ENCODE peak calls at places on chromosome 7, in ten cellular contexts. C is ascending aorta; V is PC-3; O is right lobe of liver; G is fibroblast of lung; S is heart right ventricle; A is prostate gland; I is K562; P is hepatocyte; U is CD8-positive, alpha-beta memory T cell. F is an unnamed sample.

GRCh38 chr7:104230606-104231005 is 22.8 kb upstream of the ORC5 start:
- DNase-seq in C (no peak), V (no peak), O (no peak), G (peak; percentile 63), S (no peak), A (no peak), I (no peak), P (no peak), U (no peak), F (no peak)

GRCh38 chr7:23106491-23106800 is 861 bp downstream of the KLHL7 start:
- DNase-seq in C (no peak), V (peak; percentile 30), O (no peak), G (peak; percentile 30), S (peak; percentile 38), A (peak; percentile 37), I (no peak), P (no peak), U (no peak), F (peak; percentile 80)

GRCh38 chr7:519974-520458 is 370 bp upstream of the PDGFA start:
- DNase-seq in C (no peak), V (peak; percentile 57), O (no peak), G (peak; percentile 45), S (peak; percentile 57), A (no peak), I (peak; percentile 70), P (peak; percentile 83), U (no peak), F (peak; percentile 87)

GRCh38 chr7:47600199-47601118 is 18.5 kb upstream of the TNS3 start:
- DNase-seq in C (peak; percentile 75), V (peak; percentile 85), O (no peak), G (peak; percentile 75), S (no peak), A (no peak), I (no peak), P (no peak), U (no peak), F (no peak)

GRCh38 chr7:123798527-123799188 is 46.3 kb upstream of the HYAL4 start:
- DNase-seq in C (no peak), V (peak; percentile 23), O (no peak), G (peak; percentile 3), S (no peak), A (no peak), I (no peak), P (peak; percentile 17), U (no peak), F (no peak)

GRCh38 chr7:33452805-33453502 is 323.6 kb downstream of the BBS9 start:
- DNase-seq in C (no peak), V (peak; percentile 52), O (no peak), G (peak; percentile 66), S (no peak), A (no peak), I (no peak), P (no peak), U (no peak), F (no peak)

GRCh38 chr7:64312826-64313225 is 935 bp upstream of the ZNF736 start:
- DNase-seq in C (no peak), V (no peak), O (no peak), G (no peak), S (no peak), A (no peak), I (no peak), P (no peak), U (no peak), F (no peak)

GRCh38 chr7:93562106-93562505 is 12.4 kb downstream of the CALCR start:
- DNase-seq in C (no peak), V (no peak), O (no peak), G (no peak), S (no peak), A (no peak), I (no peak), P (no peak), U (no peak), F (no peak)

GRCh38 chr7:37368540-37368939 is 80.1 kb downstream of the ELMO1 start:
- DNase-seq in C (no peak), V (no peak), O (no peak), G (no peak), S (no peak), A (no peak), I (no peak), P (no peak), U (no peak), F (no peak)

GRCh38 chr7:91228327-91228726 is 35.9 kb upstream of the FZD1 start:
- DNase-seq in C (no peak), V (peak; percentile 60), O (no peak), G (peak; percentile 57), S (no peak), A (no peak), I (no peak), P (no peak), U (no peak), F (no peak)

GRCh38 chr7:131026297-131027003 is 292.4 kb upstream of the KLF14 start:
- DNase-seq in C (no peak), V (no peak), O (no peak), G (peak; percentile 72), S (no peak), A (no peak), I (no peak), P (peak; percentile 20), U (no peak), F (no peak)

GRCh38 chr7:28093617-28094232 is 86.9 kb downstream of the JAZF1 start:
- DNase-seq in C (peak; percentile 80), V (peak; percentile 73), O (peak; percentile 74), G (peak; percentile 73), S (peak; percentile 57), A (peak; percentile 61), I (peak; percentile 53), P (peak; percentile 75), U (no peak), F (peak; percentile 96)

GRCh38 chr7:30975257-30975899 is 11.6 kb downstream of the GHRHR start:
- DNase-seq in C (peak; percentile 43), V (no peak), O (no peak), G (no peak), S (no peak), A (no peak), I (no peak), P (no peak), U (no peak), F (no peak)

GRCh38 chr7:50068026-50068425 is 25.0 kb downstream of the ZPBP start:
- DNase-seq in C (no peak), V (peak; percentile 49), O (no peak), G (no peak), S (no peak), A (no peak), I (no peak), P (no peak), U (no peak), F (peak; percentile 25)

DNA sequence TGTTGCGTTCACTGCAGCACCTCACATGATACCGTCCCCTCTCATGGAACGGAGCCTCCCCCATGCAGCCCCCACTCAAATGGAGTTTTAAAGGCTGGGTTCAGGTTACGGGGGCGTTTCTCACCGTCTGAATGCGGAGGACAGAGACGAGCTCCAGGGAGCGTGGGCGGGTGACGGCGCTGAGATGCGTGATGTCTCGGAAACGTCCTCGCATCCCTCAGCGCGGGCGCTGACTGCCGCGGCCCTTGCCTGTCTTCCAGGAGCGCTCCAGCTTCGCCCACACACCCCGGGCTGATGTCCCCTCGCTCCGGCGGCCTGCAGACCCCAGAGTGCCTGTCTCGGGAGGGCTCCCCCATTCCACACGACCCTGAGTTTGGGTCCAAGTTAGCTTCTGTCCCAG is 16.6 kb upstream of the AP5Z1 start:
- DNase-seq in C (no peak), V (no peak), O (no peak), G (no peak), S (no peak), A (no peak), I (no peak), P (no peak), U (no peak), F (no peak)
- H3K36me3 ChIP-seq in C (peaks cover 97% of the 10 kb centered on the region), V (peaks cover 7% of the 10 kb centered on the region), O (peaks cover 40% of the 10 kb centered on the region), G (peaks cover 40% of the 10 kb centered on the region), S (peaks cover 83% of the 10 kb centered on the region), A (peaks cover 9% of the 10 kb centered on the region), I (peaks cover 90% of the 10 kb centered on the region), P (no peaks in the 10 kb centered on the region), U (peaks cover 38% of the 10 kb centered on the region), F (no peaks in the 10 kb centered on the region)

GRCh38 chr7:44696728-44697127 is 51.9 kb upstream of the ZMIZ2 start:
- DNase-seq in C (peak; percentile 56), V (no peak), O (no peak), G (no peak), S (no peak), A (no peak), I (no peak), P (no peak), U (no peak), F (no peak)

GRCh38 chr7:44694766-44695165 is 53.9 kb upstream of the ZMIZ2 start:
- DNase-seq in C (no peak), V (no peak), O (no peak), G (no peak), S (no peak), A (no peak), I (no peak), P (no peak), U (no peak), F (no peak)

GRCh38 chr7:44694326-44694725 is 54.3 kb upstream of the ZMIZ2 start:
- DNase-seq in C (no peak), V (no peak), O (no peak), G (no peak), S (no peak), A (no peak), I (no peak), P (no peak), U (no peak), F (no peak)

GRCh38 chr7:44695756-44696155 is 52.9 kb upstream of the ZMIZ2 start:
- DNase-seq in C (no peak), V (no peak), O (no peak), G (no peak), S (no peak), A (no peak), I (no peak), P (no peak), U (no peak), F (no peak)

GRCh38 chr7:44693641-44694313 is 54.9 kb upstream of the ZMIZ2 start:
- DNase-seq in C (no peak), V (no peak), O (no peak), G (peak; percentile 62), S (peak; percentile 58), A (no peak), I (no peak), P (no peak), U (no peak), F (no peak)
- H3K36me3 ChIP-seq in C (peaks cover 64% of the 10 kb centered on the region), V (peaks cover 7% of the 10 kb centered on the region), O (peaks cover 35% of the 10 kb centered on the region), G (peaks cover 20% of the 10 kb centered on the region), S (peaks cover 51% of the 10 kb centered on the region), A (peaks cover 12% of the 10 kb centered on the region), I (peaks cover 70% of the 10 kb centered on the region), P (no peaks in the 10 kb centered on the region), U (peaks cover 52% of the 10 kb centered on the region), F (peaks cover 7% of the 10 kb centered on the region)

DNA sequence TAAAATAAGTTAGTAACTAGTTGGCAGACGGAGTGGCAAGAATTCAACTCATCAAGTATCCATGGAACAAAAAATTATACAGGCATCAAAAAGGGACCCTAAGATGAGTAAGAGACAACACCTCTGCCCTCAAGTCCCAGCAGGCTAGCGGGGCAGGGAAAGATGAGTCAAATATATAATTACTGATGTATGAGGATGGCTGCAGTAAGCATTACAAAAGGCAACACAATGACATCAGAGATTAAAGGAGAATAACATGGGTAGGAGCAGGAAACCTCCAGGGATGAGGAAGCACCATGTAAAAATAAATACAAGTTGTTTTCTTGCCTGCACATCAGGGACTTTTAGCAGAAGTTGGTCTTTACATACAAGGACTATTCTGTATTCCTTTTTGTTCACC is 49.4 kb downstream of the SCRN1 start:
- DNase-seq in C (no peak), V (no peak), O (no peak), G (no peak), S (no peak), A (no peak), I (no peak), P (no peak), U (no peak), F (no peak)
- H3K36me3 ChIP-seq in C (peaks cover 91% of the 10 kb centered on the region), V (peaks cover 49% of the 10 kb centered on the region), O (no peaks in the 10 kb centered on the region), G (peaks cover 10% of the 10 kb centered on the region), S (peaks cover 26% of the 10 kb centered on the region), A (no peaks in the 10 kb centered on the region), I (no peaks in the 10 kb centered on the region), P (no peaks in the 10 kb centered on the region), U (no peaks in the 10 kb centered on the region), F (peaks cover 67% of the 10 kb centered on the region)

GRCh38 chr7:2198206-2198605 is 34.5 kb downstream of the MAD1L1 start:
- DNase-seq in C (no peak), V (no peak), O (no peak), G (no peak), S (no peak), A (peak; percentile 63), I (no peak), P (no peak), U (no peak), F (no peak)
- H3K36me3 ChIP-seq in C (peaks cover 29% of the 10 kb centered on the region), V (peaks cover 14% of the 10 kb centered on the region), O (no peaks in the 10 kb centered on the region), G (peaks cover 5% of the 10 kb centered on the region), S (peaks cover 11% of the 10 kb centered on the region), A (no peaks in the 10 kb centered on the region), I (peaks cover 67% of the 10 kb centered on the region), P (no peaks in the 10 kb centered on the region), U (no peaks in the 10 kb centered on the region), F (peaks cover 11% of the 10 kb centered on the region)